ENCODE peak calls at places on chromosomes 12 and 14, in six cellular contexts. One of them, this sample, is unnamed.
A peak's percentile ranks its signal among the peaks of the same experiment; 100 is the strongest.

GRCh38 chr14:57692671-57693070 is 173.2 kb downstream of the SLC35F4 start:
- DNase-seq in lower lobe of right lung: no peak
- DNase-seq in psoas muscle: no peak
- DNase-seq in AG04449: peak; percentile 19
- DNase-seq in fibroblast of pulmonary artery: peak; percentile 85
- DNase-seq in coronary artery: no peak
- DNase-seq in this sample: no peak

GRCh38 chr12:65557425-65558167 is 266.7 kb upstream of the HMGA2 start:
- DNase-seq in lower lobe of right lung: no peak
- DNase-seq in psoas muscle: no peak
- DNase-seq in fibroblast of pulmonary artery: peak; percentile 49
- DNase-seq in AG04449: no peak
- DNase-seq in coronary artery: no peak
- DNase-seq in this sample: no peak

GRCh38 chr14:104536942-104537612 is 42.5 kb upstream of the C14orf180 start:
- DNase-seq in fibroblast of pulmonary artery: peak; percentile 63
- DNase-seq in psoas muscle: no peak
- DNase-seq in lower lobe of right lung: peak; percentile 23
- DNase-seq in coronary artery: no peak
- DNase-seq in AG04449: no peak
- DNase-seq in this sample: no peak

GRCh38 chr14:101965145-101965531 is 765 bp downstream of the DYNC1H1 start:
- DNase-seq in lower lobe of right lung: peak; percentile 84
- DNase-seq in psoas muscle: peak; percentile 68
- DNase-seq in coronary artery: peak; percentile 84
- DNase-seq in AG04449: no peak
- DNase-seq in fibroblast of pulmonary artery: peak; percentile 61
- DNase-seq in this sample: no peak

GRCh38 chr14:91324606-91324950 is 80.1 kb upstream of the GPR68 start:
- DNase-seq in lower lobe of right lung: no peak
- DNase-seq in coronary artery: no peak
- DNase-seq in AG04449: no peak
- DNase-seq in psoas muscle: no peak
- DNase-seq in fibroblast of pulmonary artery: no peak
- DNase-seq in this sample: no peak

GRCh38 chr14:71725802-71726638 is 206.2 kb upstream of the RGS6 start:
- DNase-seq in coronary artery: no peak
- DNase-seq in psoas muscle: no peak
- DNase-seq in lower lobe of right lung: no peak
- DNase-seq in fibroblast of pulmonary artery: peak; percentile 85
- DNase-seq in AG04449: no peak
- DNase-seq in this sample: no peak

GRCh38 chr12:14910090-14910915 is 24.6 kb upstream of the MGP start:
- DNase-seq in psoas muscle: no peak
- DNase-seq in AG04449: no peak
- DNase-seq in lower lobe of right lung: no peak
- DNase-seq in coronary artery: no peak
- DNase-seq in fibroblast of pulmonary artery: peak; percentile 82
- DNase-seq in this sample: no peak

GRCh38 chr14:29536886-29537511 is 390.6 kb downstream of the PRKD1 start:
- DNase-seq in coronary artery: no peak
- DNase-seq in lower lobe of right lung: no peak
- DNase-seq in fibroblast of pulmonary artery: peak; percentile 57
- DNase-seq in AG04449: no peak
- DNase-seq in psoas muscle: no peak
- DNase-seq in this sample: no peak

GRCh38 chr14:69535230-69535848 is 39.3 kb downstream of the CCDC177 start:
- DNase-seq in lower lobe of right lung: no peak
- DNase-seq in AG04449: no peak
- DNase-seq in coronary artery: no peak
- DNase-seq in fibroblast of pulmonary artery: peak; percentile 70
- DNase-seq in psoas muscle: peak; percentile 30
- DNase-seq in this sample: no peak

GRCh38 chr14:68814376-68815287 is 21.8 kb upstream of the ZFP36L1 start:
- DNase-seq in lower lobe of right lung: peak; percentile 59
- DNase-seq in fibroblast of pulmonary artery: peak; percentile 53
- DNase-seq in psoas muscle: no peak
- DNase-seq in coronary artery: peak; percentile 74
- DNase-seq in AG04449: no peak
- DNase-seq in this sample: peak; percentile 54

GRCh38 chr14:104096751-104097700 is 11.5 kb downstream of the ASPG start:
- DNase-seq in psoas muscle: peak; percentile 12
- DNase-seq in coronary artery: no peak
- DNase-seq in lower lobe of right lung: peak; percentile 28
- DNase-seq in fibroblast of pulmonary artery: no peak
- DNase-seq in AG04449: no peak
- DNase-seq in this sample: no peak

GRCh38 chr12:56431850-56432249 is 17.4 kb downstream of the TIMELESS start:
- DNase-seq in psoas muscle: no peak
- DNase-seq in coronary artery: no peak
- DNase-seq in AG04449: no peak
- DNase-seq in fibroblast of pulmonary artery: peak; percentile 77
- DNase-seq in lower lobe of right lung: no peak
- DNase-seq in this sample: no peak

GRCh38 chr14:71515520-71515919 is 416.7 kb upstream of the RGS6 start:
- DNase-seq in fibroblast of pulmonary artery: no peak
- DNase-seq in lower lobe of right lung: no peak
- DNase-seq in AG04449: no peak
- DNase-seq in coronary artery: no peak
- DNase-seq in psoas muscle: no peak
- DNase-seq in this sample: no peak

GRCh38 chr12:102879144-102879763 is 37.8 kb downstream of the PAH start:
- DNase-seq in lower lobe of right lung: peak; percentile 52
- DNase-seq in coronary artery: no peak
- DNase-seq in AG04449: no peak
- DNase-seq in psoas muscle: peak; percentile 22
- DNase-seq in fibroblast of pulmonary artery: peak; percentile 9
- DNase-seq in this sample: no peak

GRCh38 chr12:67388331-67389163 is 119.4 kb downstream of the CAND1 start:
- DNase-seq in psoas muscle: no peak
- DNase-seq in AG04449: no peak
- DNase-seq in lower lobe of right lung: no peak
- DNase-seq in fibroblast of pulmonary artery: no peak
- DNase-seq in coronary artery: no peak
- DNase-seq in this sample: no peak

GRCh38 chr14:22822619-22823551 is 6.8 kb upstream of the MRPL52 start:
- DNase-seq in coronary artery: peak; percentile 88
- DNase-seq in lower lobe of right lung: peak; percentile 80
- DNase-seq in psoas muscle: peak; percentile 81
- DNase-seq in fibroblast of pulmonary artery: peak; percentile 92
- DNase-seq in AG04449: no peak
- DNase-seq in this sample: no peak

GRCh38 chr12:67426067-67426466 is 156.9 kb downstream of the CAND1 start:
- DNase-seq in coronary artery: no peak
- DNase-seq in psoas muscle: no peak
- DNase-seq in AG04449: peak; percentile 58
- DNase-seq in lower lobe of right lung: no peak
- DNase-seq in fibroblast of pulmonary artery: peak; percentile 53
- DNase-seq in this sample: no peak

GRCh38 chr12:116186482-116187157 is 90.9 kb downstream of the MED13L start:
- DNase-seq in coronary artery: no peak
- DNase-seq in AG04449: no peak
- DNase-seq in psoas muscle: no peak
- DNase-seq in lower lobe of right lung: no peak
- DNase-seq in fibroblast of pulmonary artery: no peak
- DNase-seq in this sample: no peak

GRCh38 chr14:51674294-51675002 is 22.7 kb downstream of the FRMD6 start:
- DNase-seq in coronary artery: no peak
- DNase-seq in psoas muscle: no peak
- DNase-seq in fibroblast of pulmonary artery: peak; percentile 68
- DNase-seq in lower lobe of right lung: no peak
- DNase-seq in AG04449: no peak
- DNase-seq in this sample: no peak

GRCh38 chr12:47983541-47984115 is 20.2 kb downstream of the TMEM106C start:
- DNase-seq in psoas muscle: no peak
- DNase-seq in lower lobe of right lung: no peak
- DNase-seq in fibroblast of pulmonary artery: no peak
- DNase-seq in AG04449: no peak
- DNase-seq in coronary artery: no peak
- DNase-seq in this sample: no peak

GRCh38 chr12:19171731-19172130 is 42.2 kb downstream of the PLEKHA5 start:
- DNase-seq in coronary artery: no peak
- DNase-seq in AG04449: no peak
- DNase-seq in fibroblast of pulmonary artery: no peak
- DNase-seq in psoas muscle: no peak
- DNase-seq in lower lobe of right lung: no peak
- DNase-seq in this sample: no peak

GRCh38 chr12:95634622-95635621 is 83.6 kb upstream of the USP44 start:
- DNase-seq in lower lobe of right lung: no peak
- DNase-seq in psoas muscle: no peak
- DNase-seq in fibroblast of pulmonary artery: peak; percentile 17
- DNase-seq in AG04449: no peak
- DNase-seq in coronary artery: no peak
- DNase-seq in this sample: peak; percentile 78

GRCh38 chr12:128755565-128755964 is 68.2 kb downstream of the SLC15A4 start:
- DNase-seq in coronary artery: no peak
- DNase-seq in psoas muscle: no peak
- DNase-seq in lower lobe of right lung: no peak
- DNase-seq in AG04449: no peak
- DNase-seq in fibroblast of pulmonary artery: no peak
- DNase-seq in this sample: no peak

GRCh38 chr14:62696969-62697328 is 348.3 kb downstream of the KCNH5 start:
- DNase-seq in coronary artery: no peak
- DNase-seq in lower lobe of right lung: no peak
- DNase-seq in AG04449: no peak
- DNase-seq in fibroblast of pulmonary artery: no peak
- DNase-seq in psoas muscle: no peak
- DNase-seq in this sample: no peak

GRCh38 chr12:15575797-15576560 is 213.2 kb downstream of the EPS8 start:
- DNase-seq in AG04449: no peak
- DNase-seq in psoas muscle: no peak
- DNase-seq in fibroblast of pulmonary artery: no peak
- DNase-seq in coronary artery: no peak
- DNase-seq in lower lobe of right lung: no peak
- DNase-seq in this sample: no peak

GRCh38 chr14:106666341-106666740 is 1140.0 kb downstream of the TMEM121 start:
- DNase-seq in fibroblast of pulmonary artery: no peak
- DNase-seq in coronary artery: no peak
- DNase-seq in psoas muscle: no peak
- DNase-seq in AG04449: no peak
- DNase-seq in lower lobe of right lung: no peak
- DNase-seq in this sample: no peak

GRCh38 chr12:1533602-1534304 is 60.6 kb downstream of the FBXL14 start:
- DNase-seq in psoas muscle: no peak
- DNase-seq in fibroblast of pulmonary artery: no peak
- DNase-seq in coronary artery: no peak
- DNase-seq in lower lobe of right lung: no peak
- DNase-seq in AG04449: no peak
- DNase-seq in this sample: peak; percentile 48
- TF ChIP-seq CTCF in psoas muscle: no peak
- TF ChIP-seq CTCF in fibroblast of pulmonary artery: no peak
- TF ChIP-seq CTCF in coronary artery: no peak
- TF ChIP-seq CTCF in lower lobe of right lung: no peak
- TF ChIP-seq CTCF in AG04449: no peak
- TF ChIP-seq CTCF in this sample: no peak

GRCh38 chr12:57782243-57782607 is 362 bp upstream of the TSFM start:
- DNase-seq in fibroblast of pulmonary artery: no peak
- DNase-seq in psoas muscle: no peak
- DNase-seq in lower lobe of right lung: no peak
- DNase-seq in coronary artery: no peak
- DNase-seq in AG04449: no peak
- DNase-seq in this sample: no peak
- H3K4me3 ChIP-seq in fibroblast of pulmonary artery: peak overlapping the region; percentile 99
- H3K4me3 ChIP-seq in psoas muscle: peak overlapping the region; percentile 83
- H3K4me3 ChIP-seq in lower lobe of right lung: peak overlapping the region; percentile 93
- H3K4me3 ChIP-seq in coronary artery: peak overlapping the region; percentile 79
- H3K4me3 ChIP-seq in AG04449: no peak overlapping the region
- H3K4me3 ChIP-seq in this sample: peak overlapping the region; percentile 64

GRCh38 chr12:49060237-49061156 is at the start of gene KMT2D:
- DNase-seq in coronary artery: peak; percentile 94
- DNase-seq in lower lobe of right lung: peak; percentile 95
- DNase-seq in AG04449: peak; percentile 78
- DNase-seq in fibroblast of pulmonary artery: peak; percentile 97
- DNase-seq in psoas muscle: peak; percentile 94
- DNase-seq in this sample: peak; percentile 93
- TF ChIP-seq CTCF in coronary artery: no peak
- TF ChIP-seq CTCF in lower lobe of right lung: peak; percentile 19
- TF ChIP-seq CTCF in AG04449: peak; percentile 21
- TF ChIP-seq CTCF in fibroblast of pulmonary artery: peak; percentile 6
- TF ChIP-seq CTCF in psoas muscle: peak; percentile 25
- TF ChIP-seq CTCF in this sample: no peak

GRCh38 chr12:9813821-9814798 is 13.2 kb upstream of the KLRF1 start:
- DNase-seq in AG04449: no peak
- DNase-seq in fibroblast of pulmonary artery: peak; percentile 67
- DNase-seq in coronary artery: peak; percentile 80
- DNase-seq in psoas muscle: peak; percentile 74
- DNase-seq in lower lobe of right lung: peak; percentile 90
- DNase-seq in this sample: no peak
- H3K4me3 ChIP-seq in AG04449: no peak overlapping the region
- H3K4me3 ChIP-seq in fibroblast of pulmonary artery: peak overlapping the region; percentile 36
- H3K4me3 ChIP-seq in coronary artery: peak overlapping the region; percentile 62
- H3K4me3 ChIP-seq in psoas muscle: peak overlapping the region; percentile 45
- H3K4me3 ChIP-seq in lower lobe of right lung: peak overlapping the region; percentile 48
- H3K4me3 ChIP-seq in this sample: peak overlapping the region; percentile 15

DNA sequence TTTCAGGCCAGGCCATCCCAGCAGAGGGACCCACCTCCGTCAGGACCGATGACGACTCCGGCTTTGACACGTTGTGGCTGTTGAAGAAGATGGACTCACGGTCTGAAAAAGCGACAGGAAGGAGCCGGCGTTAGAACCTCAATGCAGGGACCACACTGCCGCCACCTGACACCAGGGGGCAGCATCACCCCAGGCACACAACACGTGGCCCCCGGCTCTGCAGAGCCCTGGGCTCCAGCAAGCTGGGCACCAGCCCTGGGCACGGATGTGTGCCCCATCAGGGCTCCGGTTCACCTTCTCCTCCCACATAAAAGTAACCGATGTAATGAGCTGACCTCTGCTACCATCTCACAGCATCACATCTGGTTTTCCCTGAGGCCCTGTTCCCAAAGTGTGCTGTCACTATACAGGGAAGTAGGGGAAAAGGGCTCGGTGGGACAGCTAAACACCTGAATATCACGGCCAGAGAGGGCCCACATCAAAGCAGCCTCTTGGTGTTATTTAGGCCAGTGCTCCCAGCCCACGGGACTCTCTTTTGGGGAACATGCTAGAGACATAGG is 29.0 kb downstream of the CHGA start:
- DNase-seq in fibroblast of pulmonary artery: peak; percentile 71
- DNase-seq in psoas muscle: peak; percentile 77
- DNase-seq in lower lobe of right lung: peak; percentile 83
- DNase-seq in AG04449: no peak
- DNase-seq in coronary artery: peak; percentile 82
- DNase-seq in this sample: no peak
- TF ChIP-seq CTCF in fibroblast of pulmonary artery: peak; percentile 92
- TF ChIP-seq CTCF in psoas muscle: peak; percentile 96
- TF ChIP-seq CTCF in lower lobe of right lung: peak; percentile 97
- TF ChIP-seq CTCF in AG04449: peak; percentile 97
- TF ChIP-seq CTCF in coronary artery: peak; percentile 95
- TF ChIP-seq CTCF in this sample: peak; percentile 95